ENCODE peak calls at places on chromosomes 5 and 9, in nine cellular contexts. One of them, this sample, is unnamed.
A peak's percentile ranks its signal among the peaks of the same experiment; 100 is the strongest.

GRCh38 chr5:175867587-175868347 is 3.6 kb upstream of the CPLX2 start:
- DNase-seq in uterus: no peak
- DNase-seq in lower lobe of right lung: no peak
- DNase-seq in psoas muscle: no peak
- DNase-seq in AG04450: no peak
- DNase-seq in adipocyte: no peak
- DNase-seq in small intestine: peak; percentile 82
- DNase-seq in GM12865: peak; percentile 18
- DNase-seq in choroid plexus epithelial cell: peak; percentile 8
- DNase-seq in this sample: peak; percentile 19

GRCh38 chr9:92627651-92628050 is 42.3 kb downstream of the IPPK start:
- DNase-seq in uterus: no peak
- DNase-seq in GM12865: no peak
- DNase-seq in adipocyte: peak; percentile 8
- DNase-seq in choroid plexus epithelial cell: peak; percentile 18
- DNase-seq in AG04450: no peak
- DNase-seq in psoas muscle: no peak
- DNase-seq in lower lobe of right lung: no peak
- DNase-seq in small intestine: no peak
- DNase-seq in this sample: no peak

GRCh38 chr5:169592937-169593650 is 9.5 kb downstream of the SPDL1 start:
- DNase-seq in lower lobe of right lung: no peak
- DNase-seq in psoas muscle: no peak
- DNase-seq in small intestine: peak; percentile 20
- DNase-seq in GM12865: no peak
- DNase-seq in adipocyte: no peak
- DNase-seq in AG04450: no peak
- DNase-seq in uterus: no peak
- DNase-seq in choroid plexus epithelial cell: no peak
- DNase-seq in this sample: no peak

GRCh38 chr5:130514984-130515690 is 610.9 kb downstream of the CHSY3 start:
- DNase-seq in GM12865: no peak
- DNase-seq in AG04450: peak; percentile 3
- DNase-seq in adipocyte: peak; percentile 70
- DNase-seq in psoas muscle: no peak
- DNase-seq in small intestine: no peak
- DNase-seq in choroid plexus epithelial cell: peak; percentile 88
- DNase-seq in uterus: no peak
- DNase-seq in lower lobe of right lung: no peak
- DNase-seq in this sample: no peak

GRCh38 chr9:16744386-16744785 is 126.1 kb downstream of the BNC2 start:
- DNase-seq in lower lobe of right lung: no peak
- DNase-seq in psoas muscle: no peak
- DNase-seq in AG04450: no peak
- DNase-seq in small intestine: no peak
- DNase-seq in adipocyte: no peak
- DNase-seq in uterus: no peak
- DNase-seq in GM12865: no peak
- DNase-seq in choroid plexus epithelial cell: peak; percentile 40
- DNase-seq in this sample: no peak

GRCh38 chr5:157574456-157575095 is 999 bp downstream of the ADAM19 start:
- DNase-seq in adipocyte: peak; percentile 57
- DNase-seq in small intestine: no peak
- DNase-seq in psoas muscle: peak; percentile 46
- DNase-seq in lower lobe of right lung: no peak
- DNase-seq in AG04450: no peak
- DNase-seq in GM12865: peak; percentile 41
- DNase-seq in choroid plexus epithelial cell: no peak
- DNase-seq in uterus: peak; percentile 39
- DNase-seq in this sample: no peak

GRCh38 chr5:27875148-27875547 is 836.8 kb upstream of the CDH9 start:
- DNase-seq in uterus: no peak
- DNase-seq in adipocyte: no peak
- DNase-seq in lower lobe of right lung: no peak
- DNase-seq in GM12865: no peak
- DNase-seq in small intestine: no peak
- DNase-seq in psoas muscle: no peak
- DNase-seq in AG04450: no peak
- DNase-seq in choroid plexus epithelial cell: peak; percentile 14
- DNase-seq in this sample: no peak

GRCh38 chr9:21616082-21616778 is 134.1 kb upstream of the IFNE start:
- DNase-seq in GM12865: no peak
- DNase-seq in small intestine: peak; percentile 80
- DNase-seq in uterus: no peak
- DNase-seq in AG04450: peak; percentile 87
- DNase-seq in lower lobe of right lung: no peak
- DNase-seq in choroid plexus epithelial cell: peak; percentile 97
- DNase-seq in psoas muscle: no peak
- DNase-seq in adipocyte: peak; percentile 76
- DNase-seq in this sample: no peak

GRCh38 chr5:61184708-61185107 is 22.4 kb upstream of the SMIM15 start:
- DNase-seq in AG04450: no peak
- DNase-seq in choroid plexus epithelial cell: peak; percentile 48
- DNase-seq in uterus: no peak
- DNase-seq in lower lobe of right lung: no peak
- DNase-seq in adipocyte: peak; percentile 50
- DNase-seq in psoas muscle: no peak
- DNase-seq in small intestine: no peak
- DNase-seq in GM12865: no peak
- DNase-seq in this sample: no peak

GRCh38 chr5:91937121-91937520 is 554.0 kb upstream of the ARRDC3 start:
- DNase-seq in psoas muscle: no peak
- DNase-seq in small intestine: no peak
- DNase-seq in choroid plexus epithelial cell: peak; percentile 11
- DNase-seq in lower lobe of right lung: no peak
- DNase-seq in AG04450: no peak
- DNase-seq in GM12865: no peak
- DNase-seq in uterus: no peak
- DNase-seq in adipocyte: no peak
- DNase-seq in this sample: no peak

GRCh38 chr5:112923148-112923917 is 1.3 kb upstream of the REEP5 start:
- DNase-seq in small intestine: peak; percentile 38
- DNase-seq in psoas muscle: no peak
- DNase-seq in AG04450: no peak
- DNase-seq in adipocyte: no peak
- DNase-seq in choroid plexus epithelial cell: no peak
- DNase-seq in uterus: no peak
- DNase-seq in GM12865: peak; percentile 89
- DNase-seq in lower lobe of right lung: no peak
- DNase-seq in this sample: peak; percentile 41

GRCh38 chr9:94692601-94693000 is 33.9 kb upstream of the AOPEP start:
- DNase-seq in GM12865: no peak
- DNase-seq in uterus: no peak
- DNase-seq in adipocyte: no peak
- DNase-seq in lower lobe of right lung: no peak
- DNase-seq in AG04450: no peak
- DNase-seq in choroid plexus epithelial cell: no peak
- DNase-seq in small intestine: no peak
- DNase-seq in psoas muscle: no peak
- DNase-seq in this sample: no peak

GRCh38 chr5:38843665-38844064 is 2.1 kb upstream of the OSMR start:
- DNase-seq in lower lobe of right lung: no peak
- DNase-seq in choroid plexus epithelial cell: peak; percentile 43
- DNase-seq in uterus: no peak
- DNase-seq in GM12865: no peak
- DNase-seq in psoas muscle: no peak
- DNase-seq in adipocyte: no peak
- DNase-seq in small intestine: no peak
- DNase-seq in AG04450: no peak
- DNase-seq in this sample: no peak

GRCh38 chr9:118961857-118962256 is 407.4 kb downstream of the BRINP1 start:
- DNase-seq in GM12865: no peak
- DNase-seq in adipocyte: peak; percentile 82
- DNase-seq in lower lobe of right lung: no peak
- DNase-seq in choroid plexus epithelial cell: peak; percentile 41
- DNase-seq in AG04450: no peak
- DNase-seq in uterus: no peak
- DNase-seq in psoas muscle: no peak
- DNase-seq in small intestine: peak; percentile 0
- DNase-seq in this sample: no peak

GRCh38 chr5:103667068-103667467 is 104.5 kb upstream of the NUDT12 start:
- DNase-seq in GM12865: no peak
- DNase-seq in choroid plexus epithelial cell: peak; percentile 64
- DNase-seq in uterus: no peak
- DNase-seq in AG04450: no peak
- DNase-seq in adipocyte: peak; percentile 51
- DNase-seq in lower lobe of right lung: no peak
- DNase-seq in small intestine: no peak
- DNase-seq in psoas muscle: no peak
- DNase-seq in this sample: no peak

GRCh38 chr5:2265341-2265740 is 382.6 kb upstream of the IRX4 start:
- DNase-seq in psoas muscle: no peak
- DNase-seq in GM12865: no peak
- DNase-seq in small intestine: no peak
- DNase-seq in adipocyte: no peak
- DNase-seq in choroid plexus epithelial cell: no peak
- DNase-seq in uterus: no peak
- DNase-seq in AG04450: no peak
- DNase-seq in lower lobe of right lung: no peak
- DNase-seq in this sample: no peak

DNA sequence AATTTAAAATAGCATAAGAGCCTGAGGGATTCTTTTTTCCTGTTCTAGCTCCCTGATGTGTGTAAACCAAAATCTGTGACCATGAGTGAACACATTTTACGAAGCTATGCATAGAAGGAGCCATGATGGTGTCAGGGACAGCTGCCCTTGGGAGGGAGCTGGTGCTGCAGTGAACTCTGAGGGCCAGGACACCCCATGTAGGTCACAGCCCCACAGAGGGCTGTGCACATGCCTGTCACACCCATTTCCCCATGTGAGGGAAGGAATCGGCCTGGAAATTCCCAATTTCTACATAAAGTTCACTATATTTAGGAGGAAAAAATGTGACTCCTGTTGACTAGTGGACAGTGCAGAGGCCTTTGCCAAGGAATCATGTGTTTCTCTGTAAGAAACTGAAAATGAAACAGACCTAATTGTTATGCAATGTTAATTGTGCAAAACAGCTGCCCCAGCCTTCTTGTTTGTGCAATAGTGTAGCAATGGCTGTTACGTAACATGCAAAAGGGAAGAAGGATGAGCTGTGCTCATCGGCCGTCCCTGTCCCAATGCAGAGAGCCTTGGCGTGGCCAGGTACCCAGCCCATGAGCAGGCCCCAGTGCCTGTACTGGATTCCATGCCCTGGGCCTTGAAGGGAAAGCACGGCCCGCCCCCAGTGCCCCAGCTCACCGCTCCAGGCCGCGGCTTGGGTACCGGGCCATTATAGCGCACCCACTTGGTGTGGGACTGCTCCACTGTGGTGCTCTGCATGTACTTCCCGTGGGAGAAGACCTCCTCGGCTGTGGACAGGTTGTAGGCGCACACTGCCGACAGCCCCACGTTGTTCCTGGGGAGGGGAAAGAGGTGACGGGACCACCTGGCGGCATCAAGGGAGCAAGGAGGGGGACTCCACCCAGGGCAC is 69.9 kb downstream of the SECISBP2 start:
- DNase-seq in uterus: peak; percentile 75
- DNase-seq in AG04450: peak; percentile 51
- DNase-seq in psoas muscle: peak; percentile 76
- DNase-seq in adipocyte: peak; percentile 93
- DNase-seq in choroid plexus epithelial cell: peak; percentile 95
- DNase-seq in small intestine: peak; percentile 40
- DNase-seq in lower lobe of right lung: peak; percentile 82
- DNase-seq in GM12865: no peak
- DNase-seq in this sample: no peak
- H3K4me3 ChIP-seq in uterus: no peak overlapping the region
- H3K4me3 ChIP-seq in AG04450: no peak overlapping the region
- H3K4me3 ChIP-seq in psoas muscle: no peak overlapping the region
- H3K4me3 ChIP-seq in adipocyte: no peak overlapping the region
- H3K4me3 ChIP-seq in choroid plexus epithelial cell: no peak overlapping the region
- H3K4me3 ChIP-seq in small intestine: no peak overlapping the region
- H3K4me3 ChIP-seq in lower lobe of right lung: no peak overlapping the region
- H3K4me3 ChIP-seq in GM12865: no peak overlapping the region
- H3K4me3 ChIP-seq in this sample: no peak overlapping the region

GRCh38 chr5:124741711-124742496 is 4.5 kb downstream of the ZNF608 start:
- DNase-seq in AG04450: peak; percentile 53
- DNase-seq in lower lobe of right lung: no peak
- DNase-seq in uterus: no peak
- DNase-seq in choroid plexus epithelial cell: peak; percentile 96
- DNase-seq in adipocyte: peak; percentile 70
- DNase-seq in GM12865: no peak
- DNase-seq in small intestine: peak; percentile 93
- DNase-seq in psoas muscle: no peak
- DNase-seq in this sample: no peak

GRCh38 chr5:124740991-124741583 is 5.4 kb downstream of the ZNF608 start:
- DNase-seq in psoas muscle: no peak
- DNase-seq in small intestine: no peak
- DNase-seq in AG04450: no peak
- DNase-seq in lower lobe of right lung: no peak
- DNase-seq in choroid plexus epithelial cell: peak; percentile 37
- DNase-seq in uterus: no peak
- DNase-seq in adipocyte: peak; percentile 86
- DNase-seq in GM12865: peak; percentile 68
- DNase-seq in this sample: no peak

GRCh38 chr5:124743534-124744169 is 2.8 kb downstream of the ZNF608 start:
- DNase-seq in AG04450: no peak
- DNase-seq in small intestine: peak; percentile 80
- DNase-seq in GM12865: peak; percentile 80
- DNase-seq in lower lobe of right lung: no peak
- DNase-seq in psoas muscle: no peak
- DNase-seq in choroid plexus epithelial cell: peak; percentile 29
- DNase-seq in uterus: no peak
- DNase-seq in adipocyte: no peak
- DNase-seq in this sample: no peak

GRCh38 chr5:124742983-124743533 is 3.4 kb downstream of the ZNF608 start:
- DNase-seq in uterus: peak; percentile 62
- DNase-seq in choroid plexus epithelial cell: peak; percentile 88
- DNase-seq in lower lobe of right lung: no peak
- DNase-seq in adipocyte: peak; percentile 74
- DNase-seq in GM12865: peak; percentile 81
- DNase-seq in small intestine: peak; percentile 58
- DNase-seq in AG04450: peak; percentile 66
- DNase-seq in psoas muscle: peak; percentile 25
- DNase-seq in this sample: no peak

GRCh38 chr5:124742521-124742920 is 3.9 kb downstream of the ZNF608 start:
- DNase-seq in psoas muscle: no peak
- DNase-seq in lower lobe of right lung: no peak
- DNase-seq in GM12865: no peak
- DNase-seq in AG04450: no peak
- DNase-seq in choroid plexus epithelial cell: no peak
- DNase-seq in adipocyte: no peak
- DNase-seq in uterus: no peak
- DNase-seq in small intestine: no peak
- DNase-seq in this sample: no peak
- H3K4me3 ChIP-seq in psoas muscle: peak overlapping the region; percentile 83
- H3K4me3 ChIP-seq in lower lobe of right lung: peak overlapping the region; percentile 73
- H3K4me3 ChIP-seq in GM12865: peak overlapping the region; percentile 95
- H3K4me3 ChIP-seq in AG04450: peak overlapping the region; percentile 77
- H3K4me3 ChIP-seq in choroid plexus epithelial cell: peak overlapping the region; percentile 80
- H3K4me3 ChIP-seq in adipocyte: peak overlapping the region; percentile 88
- H3K4me3 ChIP-seq in uterus: peak overlapping the region; percentile 50
- H3K4me3 ChIP-seq in small intestine: no peak overlapping the region
- H3K4me3 ChIP-seq in this sample: no peak overlapping the region

GRCh38 chr5:164137095-164137494 is 631.7 kb downstream of the MAT2B start:
- DNase-seq in AG04450: no peak
- DNase-seq in uterus: no peak
- DNase-seq in psoas muscle: no peak
- DNase-seq in small intestine: no peak
- DNase-seq in lower lobe of right lung: no peak
- DNase-seq in adipocyte: no peak
- DNase-seq in choroid plexus epithelial cell: no peak
- DNase-seq in GM12865: no peak
- DNase-seq in this sample: no peak
- H3K4me3 ChIP-seq in AG04450: no peak overlapping the region
- H3K4me3 ChIP-seq in uterus: no peak overlapping the region
- H3K4me3 ChIP-seq in psoas muscle: no peak overlapping the region
- H3K4me3 ChIP-seq in small intestine: no peak overlapping the region
- H3K4me3 ChIP-seq in lower lobe of right lung: no peak overlapping the region
- H3K4me3 ChIP-seq in adipocyte: no peak overlapping the region
- H3K4me3 ChIP-seq in choroid plexus epithelial cell: no peak overlapping the region
- H3K4me3 ChIP-seq in GM12865: no peak overlapping the region
- H3K4me3 ChIP-seq in this sample: no peak overlapping the region

GRCh38 chr5:120789918-120790714 is 326.0 kb downstream of the PRR16 start:
- DNase-seq in adipocyte: peak; percentile 31
- DNase-seq in choroid plexus epithelial cell: no peak
- DNase-seq in uterus: no peak
- DNase-seq in lower lobe of right lung: no peak
- DNase-seq in small intestine: no peak
- DNase-seq in psoas muscle: no peak
- DNase-seq in AG04450: no peak
- DNase-seq in GM12865: no peak
- DNase-seq in this sample: no peak
- H3K4me3 ChIP-seq in adipocyte: peak overlapping the region; percentile 21
- H3K4me3 ChIP-seq in choroid plexus epithelial cell: no peak overlapping the region
- H3K4me3 ChIP-seq in uterus: no peak overlapping the region
- H3K4me3 ChIP-seq in lower lobe of right lung: no peak overlapping the region
- H3K4me3 ChIP-seq in small intestine: no peak overlapping the region
- H3K4me3 ChIP-seq in psoas muscle: no peak overlapping the region
- H3K4me3 ChIP-seq in AG04450: no peak overlapping the region
- H3K4me3 ChIP-seq in GM12865: no peak overlapping the region
- H3K4me3 ChIP-seq in this sample: no peak overlapping the region

This sample was measured in Jurkat, Clone E6-1.